ENCODE peak calls at places on chromosomes 12 and 14, in ten cellular contexts. G is Panc1; M is upper lobe of right lung; S is aorta; Q is left lung; N is vagina; Z is keratinocyte; D is stomach; U is CD8-positive, alpha-beta memory T cell; C is lower lobe of right lung. Y is an unnamed sample. For H3K4me1, the result is how much of the 10 kb centered on the place peaks cover.

GRCh38 chr12:75960086-75960910 is 71.3 kb downstream of the PHLDA1 start:
- DNase-seq in G (no peak), M (no peak), S (no peak), Q (peak), N (no peak), Z (no peak), D (peak), U (no peak), C (no peak), Y (no peak)

GRCh38 chr12:55727643-55728184 is 1.1 kb downstream of the CD63 start:
- DNase-seq in G (no peak), M (peak), S (peak), Q (peak), N (no peak), Z (no peak), D (peak), U (no peak), C (peak), Y (no peak)

GRCh38 chr14:104105822-104106470 is 20.4 kb downstream of the ASPG start:
- DNase-seq in G (no peak), M (peak), S (no peak), Q (peak), N (no peak), Z (no peak), D (peak), U (no peak), C (no peak), Y (no peak)

GRCh38 chr12:113488322-113488721 is 16.7 kb upstream of the LHX5 start:
- DNase-seq in G (no peak), M (no peak), S (no peak), Q (no peak), N (no peak), Z (no peak), D (no peak), U (no peak), C (no peak), Y (no peak)

GRCh38 chr14:66388516-66388915 is 97.7 kb upstream of the CCDC196 start:
- DNase-seq in G (no peak), M (no peak), S (no peak), Q (no peak), N (no peak), Z (no peak), D (no peak), U (no peak), C (no peak), Y (no peak)

GRCh38 chr12:8081228-8081920 is 700 bp upstream of the NECAP1 start:
- DNase-seq in G (no peak), M (no peak), S (no peak), Q (no peak), N (no peak), Z (no peak), D (no peak), U (peak), C (no peak), Y (peak)

GRCh38 chr14:53103941-53104340 is 49.2 kb downstream of the DDHD1 start:
- DNase-seq in G (no peak), M (no peak), S (no peak), Q (no peak), N (no peak), Z (no peak), D (no peak), U (no peak), C (no peak), Y (no peak)

GRCh38 chr14:85296466-85297210 is 233.3 kb upstream of the FLRT2 start:
- DNase-seq in G (no peak), M (no peak), S (no peak), Q (no peak), N (no peak), Z (no peak), D (no peak), U (no peak), C (no peak), Y (no peak)

GRCh38 chr14:81164167-81164774 is 56.5 kb downstream of the GTF2A1 start:
- DNase-seq in G (peak), M (no peak), S (peak), Q (peak), N (no peak), Z (peak), D (peak), U (no peak), C (no peak), Y (peak)

GRCh38 chr12:70190252-70191010 is 52.8 kb upstream of the CNOT2 start:
- DNase-seq in G (no peak), M (no peak), S (no peak), Q (no peak), N (no peak), Z (peak), D (no peak), U (no peak), C (no peak), Y (no peak)

GRCh38 chr12:43425361-43425760 is 126.6 kb downstream of the ADAMTS20 start:
- DNase-seq in G (no peak), M (no peak), S (no peak), Q (no peak), N (no peak), Z (no peak), D (no peak), U (no peak), C (no peak), Y (no peak)

GRCh38 chr12:29547844-29548243 is 50.4 kb upstream of the OVCH1 start:
- DNase-seq in G (no peak), M (no peak), S (no peak), Q (no peak), N (no peak), Z (no peak), D (no peak), U (no peak), C (no peak), Y (no peak)

GRCh38 chr12:94643585-94643984 is 6.8 kb downstream of the TMCC3 start:
- DNase-seq in G (no peak), M (no peak), S (peak), Q (peak), N (no peak), Z (no peak), D (no peak), U (no peak), C (peak), Y (no peak)
- H3K4me1 ChIP-seq in G (under half), M (under half), S (under half), Q (under half), N (under half), Z (under half), D (under half), U (under half), C (under half), Y (under half)

GRCh38 chr12:69087986-69088385 is 151.4 kb upstream of the CPSF6 start:
- DNase-seq in G (no peak), M (no peak), S (no peak), Q (no peak), N (no peak), Z (no peak), D (no peak), U (no peak), C (no peak), Y (no peak)

GRCh38 chr12:69094606-69095216 is 144.7 kb upstream of the CPSF6 start:
- DNase-seq in G (no peak), M (no peak), S (no peak), Q (no peak), N (no peak), Z (no peak), D (no peak), U (no peak), C (no peak), Y (no peak)

GRCh38 chr12:69095765-69096477 is 143.4 kb upstream of the CPSF6 start:
- DNase-seq in G (no peak), M (no peak), S (no peak), Q (no peak), N (no peak), Z (no peak), D (no peak), U (no peak), C (no peak), Y (no peak)

GRCh38 chr12:69091447-69092022 is 147.8 kb upstream of the CPSF6 start:
- DNase-seq in G (no peak), M (no peak), S (no peak), Q (no peak), N (no peak), Z (no peak), D (no peak), U (no peak), C (no peak), Y (no peak)

DNA sequence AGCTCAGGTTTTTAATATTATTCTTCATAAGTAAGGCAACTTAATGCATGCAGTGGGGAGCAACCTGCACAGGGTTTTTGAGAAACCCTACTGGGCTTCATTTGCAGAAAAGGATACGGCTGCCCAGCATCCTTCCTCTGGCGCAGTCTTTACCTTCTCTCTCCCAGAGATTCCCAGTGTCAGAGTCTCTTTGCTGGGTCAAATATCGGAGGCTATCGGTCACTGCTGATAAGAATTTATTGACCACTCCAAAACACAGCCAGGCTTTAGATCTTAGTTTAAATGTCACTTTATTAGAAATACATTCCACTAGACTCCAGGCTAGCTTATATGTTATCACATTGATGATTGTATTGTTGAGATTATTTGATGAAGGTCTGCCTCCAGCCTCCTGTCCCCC is 147.2 kb upstream of the CPSF6 start:
- DNase-seq in G (no peak), M (no peak), S (no peak), Q (no peak), N (no peak), Z (no peak), D (no peak), U (no peak), C (no peak), Y (no peak)
- H3K4me1 ChIP-seq in G (under half), M (under half), S (under half), Q (under half), N (under half), Z (under half), D (under half), U (under half), C (under half), Y (under half)

DNA sequence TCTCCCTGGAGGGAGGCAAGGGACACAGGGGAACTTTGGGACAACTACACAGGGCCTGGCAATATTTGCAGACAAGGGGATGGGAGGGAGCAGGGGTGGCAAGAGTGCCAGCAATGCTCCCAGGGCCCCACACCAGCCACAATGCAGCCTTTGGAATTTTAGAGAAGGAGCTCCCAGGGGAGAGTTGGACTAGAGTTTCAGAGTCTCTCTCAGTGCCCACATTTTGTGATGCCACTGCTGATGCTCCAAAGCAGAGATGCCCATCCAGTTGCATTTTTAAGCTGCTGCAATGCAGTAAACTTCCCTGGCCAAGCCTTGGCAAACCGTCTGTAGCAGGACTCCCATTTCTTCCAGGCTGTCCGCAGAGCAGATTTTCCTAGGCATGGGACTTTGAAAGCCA is 98.9 kb downstream of the ZFP36L1 start:
- DNase-seq in G (no peak), M (no peak), S (peak), Q (no peak), N (no peak), Z (no peak), D (no peak), U (no peak), C (no peak), Y (no peak)
- H3K4me1 ChIP-seq in G (under half), M (under half), S (under half), Q (under half), N (under half), Z (under half), D (under half), U (under half), C (under half), Y (half or more)

DNA sequence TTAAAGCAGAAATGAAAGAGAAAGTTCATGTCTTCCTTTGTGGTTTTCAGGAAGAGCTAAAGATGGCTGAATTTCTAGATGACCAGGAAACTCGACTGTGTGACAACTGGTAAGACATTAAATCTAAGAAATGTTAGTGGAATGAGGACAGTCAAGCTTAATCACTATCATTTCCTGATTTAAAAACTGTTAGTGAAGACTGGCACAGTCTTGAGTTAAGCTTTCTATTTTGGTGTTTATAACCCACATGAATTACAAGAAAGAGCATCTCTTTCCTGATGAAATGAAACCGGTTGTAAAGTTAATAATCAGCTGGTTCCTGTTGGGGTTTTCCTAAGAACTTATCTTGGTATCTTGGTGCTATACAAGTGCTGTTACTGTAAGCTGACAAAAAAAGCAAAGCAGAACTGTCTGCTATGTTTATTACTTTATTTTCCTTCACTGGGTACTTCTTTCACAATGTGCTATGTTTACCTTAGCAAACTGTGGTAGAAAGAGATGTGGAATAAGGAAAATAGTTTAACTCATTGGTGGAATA is 5.2 kb downstream of the TRAFD1 start:
- DNase-seq in G (no peak), M (no peak), S (no peak), Q (no peak), N (no peak), Z (no peak), D (no peak), U (peak), C (no peak), Y (no peak)
- H3K4me1 ChIP-seq in G (under half), M (half or more), S (under half), Q (under half), N (half or more), Z (under half), D (under half), U (half or more), C (half or more), Y (under half)

DNA sequence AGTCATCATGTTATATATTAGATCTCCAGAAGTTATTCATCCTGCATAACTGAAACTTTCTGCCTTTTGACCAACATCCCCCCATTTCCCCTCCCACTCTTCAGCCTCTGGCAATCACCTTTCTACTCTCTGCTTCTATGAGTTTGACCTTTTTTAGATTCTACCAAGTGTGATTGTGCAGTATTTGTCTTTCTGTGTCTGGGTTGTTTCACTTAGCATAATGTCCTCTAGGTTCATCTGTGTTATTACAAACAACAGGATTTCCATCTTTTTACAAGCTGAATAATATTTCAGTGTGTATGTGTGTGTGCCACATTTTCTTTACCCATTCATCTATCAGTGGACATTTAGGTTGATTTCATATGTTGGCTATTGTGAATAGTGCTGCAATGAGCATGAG is 11.2 kb upstream of the WSCD2 start:
- DNase-seq in G (no peak), M (no peak), S (no peak), Q (no peak), N (no peak), Z (no peak), D (no peak), U (no peak), C (no peak), Y (no peak)
- H3K4me1 ChIP-seq in G (under half), M (under half), S (under half), Q (under half), N (under half), Z (under half), D (under half), U (under half), C (under half), Y (under half)

GRCh38 chr12:116924558-116925453 is 14.1 kb downstream of the FBXW8 start:
- DNase-seq in G (no peak), M (no peak), S (no peak), Q (no peak), N (no peak), Z (peak), D (no peak), U (peak), C (no peak), Y (no peak)
- H3K4me1 ChIP-seq in G (under half), M (under half), S (under half), Q (under half), N (under half), Z (under half), D (under half), U (half or more), C (under half), Y (under half)

GRCh38 chr14:54680636-54681035 is 113.7 kb downstream of the SAMD4A start:
- DNase-seq in G (no peak), M (no peak), S (no peak), Q (no peak), N (no peak), Z (no peak), D (no peak), U (no peak), C (no peak), Y (no peak)
- H3K4me1 ChIP-seq in G (under half), M (under half), S (under half), Q (under half), N (half or more), Z (half or more), D (under half), U (under half), C (under half), Y (half or more)

GRCh38 chr12:6769681-6770080 is 2.6 kb upstream of the LAG3 start:
- DNase-seq in G (no peak), M (no peak), S (no peak), Q (no peak), N (no peak), Z (no peak), D (no peak), U (no peak), C (no peak), Y (no peak)
- H3K4me1 ChIP-seq in G (under half), M (under half), S (under half), Q (under half), N (half or more), Z (under half), D (half or more), U (half or more), C (half or more), Y (under half)

DNA sequence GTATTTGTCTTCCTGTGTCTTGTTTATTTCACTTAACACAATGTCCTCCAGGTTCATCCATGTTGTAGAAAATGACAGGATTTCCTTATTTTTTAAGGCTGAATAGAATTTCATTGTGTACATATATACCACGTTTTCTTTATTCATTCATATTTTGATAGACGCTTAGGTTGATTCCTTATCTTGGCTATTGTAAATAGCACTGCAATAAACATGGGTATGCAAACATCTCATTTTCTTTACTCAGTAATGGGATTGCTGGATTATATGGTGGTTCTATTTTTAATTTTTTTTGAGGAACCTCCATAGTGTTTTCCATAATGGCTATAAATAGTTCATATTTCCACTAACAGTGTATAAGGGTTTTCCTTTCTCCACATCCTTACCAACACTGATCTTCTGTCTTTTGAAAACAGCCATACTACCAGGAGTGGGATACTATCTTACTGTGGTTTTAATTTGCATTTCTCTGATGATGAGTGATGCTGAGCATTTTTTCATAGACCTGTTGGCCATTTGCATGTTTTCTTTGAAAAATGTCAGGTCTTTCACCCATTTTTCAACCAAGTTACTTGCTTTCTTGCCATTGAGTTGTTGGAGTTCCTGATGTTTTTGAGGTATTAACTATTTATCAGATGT is 32.8 kb downstream of the DUSP16 start:
- DNase-seq in G (no peak), M (no peak), S (no peak), Q (no peak), N (no peak), Z (no peak), D (no peak), U (no peak), C (no peak), Y (no peak)
- H3K4me1 ChIP-seq in G (under half), M (under half), S (under half), Q (under half), N (under half), Z (under half), D (under half), U (under half), C (under half), Y (under half)

GRCh38 chr12:132774159-132774558 is 12.5 kb upstream of the ANKLE2 start:
- DNase-seq in G (no peak), M (no peak), S (no peak), Q (no peak), N (no peak), Z (no peak), D (no peak), U (no peak), C (no peak), Y (no peak)
- H3K4me1 ChIP-seq in G (under half), M (under half), S (under half), Q (under half), N (under half), Z (under half), D (under half), U (under half), C (under half), Y (under half)

Y was measured in tibial nerve.